ENCODE peak calls at places on chromosomes 13 and 19, in four cellular contexts. One of them, this sample, is unnamed.

GRCh38 chr19:39032164-39032918 is at the start of gene FBXO27:
- DNase-seq in iPS-NIHi11: peak; percentile 81
- DNase-seq in NCI-H2081: peak; percentile 21
- DNase-seq in NCI-H748 treated with DMSO at 0.1 percent for 48 hours: peak; percentile 64
- DNase-seq in this sample: no peak

GRCh38 chr13:43153436-43154082 is 130.2 kb downstream of the DNAJC15 start:
- DNase-seq in NCI-H748 treated with DMSO at 0.1 percent for 48 hours: no peak
- DNase-seq in iPS-NIHi11: no peak
- DNase-seq in NCI-H2081: no peak
- DNase-seq in this sample: peak; percentile 73

GRCh38 chr19:1364070-1364719 is 19.5 kb upstream of the NDUFS7 start:
- DNase-seq in NCI-H748 treated with DMSO at 0.1 percent for 48 hours: no peak
- DNase-seq in iPS-NIHi11: no peak
- DNase-seq in NCI-H2081: no peak
- DNase-seq in this sample: no peak

GRCh38 chr19:38850976-38851621 is 1.3 kb upstream of the HNRNPL start:
- DNase-seq in NCI-H2081: peak; percentile 38
- DNase-seq in iPS-NIHi11: no peak
- DNase-seq in NCI-H748 treated with DMSO at 0.1 percent for 48 hours: no peak
- DNase-seq in this sample: no peak

GRCh38 chr19:49790866-49791265 is 22.2 kb downstream of the FUZ start:
- DNase-seq in NCI-H2081: no peak
- DNase-seq in iPS-NIHi11: no peak
- DNase-seq in NCI-H748 treated with DMSO at 0.1 percent for 48 hours: no peak
- DNase-seq in this sample: no peak

GRCh38 chr13:61406275-61406674 is 9.4 kb downstream of the PCDH20 start:
- DNase-seq in NCI-H2081: no peak
- DNase-seq in iPS-NIHi11: no peak
- DNase-seq in NCI-H748 treated with DMSO at 0.1 percent for 48 hours: peak; percentile 24
- DNase-seq in this sample: peak; percentile 65

GRCh38 chr19:31350033-31350692 is 927 bp upstream of the TSHZ3 start:
- DNase-seq in NCI-H2081: no peak
- DNase-seq in NCI-H748 treated with DMSO at 0.1 percent for 48 hours: no peak
- DNase-seq in iPS-NIHi11: peak; percentile 27
- DNase-seq in this sample: peak; percentile 14

GRCh38 chr19:7888145-7888825 is at the start of gene LRRC8E:
- DNase-seq in NCI-H2081: no peak
- DNase-seq in NCI-H748 treated with DMSO at 0.1 percent for 48 hours: no peak
- DNase-seq in iPS-NIHi11: peak; percentile 93
- DNase-seq in this sample: no peak

GRCh38 chr13:50588736-50589135 is 254.8 kb downstream of the DLEU7 start:
- DNase-seq in NCI-H2081: no peak
- DNase-seq in iPS-NIHi11: no peak
- DNase-seq in NCI-H748 treated with DMSO at 0.1 percent for 48 hours: no peak
- DNase-seq in this sample: no peak

GRCh38 chr19:50432658-50433057 is at the start of gene MYBPC2:
- DNase-seq in NCI-H2081: no peak
- DNase-seq in iPS-NIHi11: peak; percentile 39
- DNase-seq in NCI-H748 treated with DMSO at 0.1 percent for 48 hours: peak; percentile 11
- DNase-seq in this sample: no peak

GRCh38 chr19:23789246-23789645 is 30.6 kb upstream of the ZNF681 start:
- DNase-seq in iPS-NIHi11: no peak
- DNase-seq in NCI-H2081: no peak
- DNase-seq in NCI-H748 treated with DMSO at 0.1 percent for 48 hours: no peak
- DNase-seq in this sample: no peak

GRCh38 chr19:12952488-12953455 is 4.3 kb downstream of the GADD45GIP1 start:
- DNase-seq in NCI-H2081: peak; percentile 68
- DNase-seq in NCI-H748 treated with DMSO at 0.1 percent for 48 hours: no peak
- DNase-seq in iPS-NIHi11: no peak
- DNase-seq in this sample: no peak